ENCODE peak calls at places on chromosomes 13 and 19, in six cellular contexts. W is activated T-helper 1 cell treated with anti-CD3 and anti-CD28 coated beads, Interleukin-2, amount 50 U/mL, for 16 hours; Q is stomach; R is NCI-H510A treated with DMSO at 0.1 percent for 48 hours; X is heart right ventricle; N is NCI-H446. H is an unnamed sample.

GRCh38 chr13:94009696-94010095 is 469.8 kb downstream of the DCT start:
- DNase-seq in W (no peak), Q (no peak), R (no peak), X (no peak), N (no peak), H (no peak)

GRCh38 chr13:60591348-60591747 is 194.3 kb downstream of the TDRD3 start:
- DNase-seq in W (no peak), Q (no peak), R (no peak), X (no peak), N (peak), H (no peak)

GRCh38 chr13:98731038-98731437 is 21.4 kb downstream of the SLC15A1 start:
- DNase-seq in W (no peak), Q (no peak), R (no peak), X (no peak), N (no peak), H (no peak)

GRCh38 chr19:49428547-49429451 is 3.6 kb downstream of the GFY start:
- DNase-seq in W (no peak), Q (no peak), R (no peak), X (no peak), N (no peak), H (no peak)

GRCh38 chr13:20428666-20429644 is 96.7 kb downstream of the CRYL1 start:
- DNase-seq in W (no peak), Q (no peak), R (no peak), X (no peak), N (no peak), H (peak)

GRCh38 chr13:52599037-52599852 is 43.0 kb upstream of the HNRNPA1L2 start:
- DNase-seq in W (no peak), Q (no peak), R (peak), X (peak), N (peak), H (no peak)

GRCh38 chr13:23608704-23609413 is 38.6 kb downstream of the TNFRSF19 start:
- DNase-seq in W (no peak), Q (no peak), R (no peak), X (peak), N (peak), H (peak)

GRCh38 chr19:29671393-29672076 is 6.3 kb downstream of the PLEKHF1 start:
- DNase-seq in W (peak), Q (peak), R (no peak), X (peak), N (peak), H (peak)

GRCh38 chr13:41655997-41656396 is 198.6 kb downstream of the RGCC start:
- DNase-seq in W (no peak), Q (no peak), R (no peak), X (no peak), N (no peak), H (no peak)

H was measured in left lobe of liver.